ENCODE peak calls at places on chromosomes 3 and 15, in ten cellular contexts. One of them, this sample, is unnamed.

GRCh38 chr3:175340338-175341015 is 481.3 kb downstream of the NAALADL2 start:
- DNase-seq in neural crest cell: no peak
- DNase-seq in A549: no peak
- DNase-seq in cardiac muscle cell: no peak
- DNase-seq in AG04450: no peak
- DNase-seq in fibroblast of lung: no peak
- DNase-seq in HFFc6: no peak
- DNase-seq in hepatocyte: no peak
- DNase-seq in tibial nerve: no peak
- DNase-seq in upper lobe of right lung: no peak
- DNase-seq in this sample: no peak

GRCh38 chr15:83210619-83211018 is 3.0 kb upstream of the HDGFL3 start:
- DNase-seq in neural crest cell: no peak
- DNase-seq in A549: no peak
- DNase-seq in cardiac muscle cell: peak; percentile 17
- DNase-seq in AG04450: no peak
- DNase-seq in fibroblast of lung: no peak
- DNase-seq in HFFc6: no peak
- DNase-seq in hepatocyte: peak; percentile 33
- DNase-seq in tibial nerve: no peak
- DNase-seq in upper lobe of right lung: no peak
- DNase-seq in this sample: no peak

GRCh38 chr3:118991775-118992174 is 42.9 kb downstream of the IGSF11 start:
- DNase-seq in neural crest cell: peak; percentile 5
- DNase-seq in A549: no peak
- DNase-seq in cardiac muscle cell: no peak
- DNase-seq in AG04450: no peak
- DNase-seq in fibroblast of lung: no peak
- DNase-seq in HFFc6: no peak
- DNase-seq in hepatocyte: no peak
- DNase-seq in tibial nerve: no peak
- DNase-seq in upper lobe of right lung: no peak
- DNase-seq in this sample: no peak

GRCh38 chr3:182902236-182902635 is 78.1 kb downstream of the DCUN1D1 start:
- DNase-seq in neural crest cell: no peak
- DNase-seq in A549: no peak
- DNase-seq in cardiac muscle cell: no peak
- DNase-seq in AG04450: no peak
- DNase-seq in fibroblast of lung: no peak
- DNase-seq in HFFc6: no peak
- DNase-seq in hepatocyte: no peak
- DNase-seq in tibial nerve: no peak
- DNase-seq in upper lobe of right lung: no peak
- DNase-seq in this sample: no peak

GRCh38 chr3:104523136-104523535 is 843.6 kb upstream of the ALCAM start:
- DNase-seq in neural crest cell: no peak
- DNase-seq in A549: no peak
- DNase-seq in cardiac muscle cell: no peak
- DNase-seq in AG04450: no peak
- DNase-seq in fibroblast of lung: no peak
- DNase-seq in HFFc6: no peak
- DNase-seq in hepatocyte: no peak
- DNase-seq in tibial nerve: no peak
- DNase-seq in upper lobe of right lung: no peak
- DNase-seq in this sample: no peak

GRCh38 chr15:70023064-70023768 is 74.5 kb downstream of the TLE3 start:
- DNase-seq in neural crest cell: no peak
- DNase-seq in A549: no peak
- DNase-seq in cardiac muscle cell: peak; percentile 84
- DNase-seq in AG04450: peak; percentile 20
- DNase-seq in fibroblast of lung: peak; percentile 54
- DNase-seq in HFFc6: peak; percentile 92
- DNase-seq in hepatocyte: peak; percentile 22
- DNase-seq in tibial nerve: no peak
- DNase-seq in upper lobe of right lung: no peak
- DNase-seq in this sample: no peak

GRCh38 chr3:163561151-163561550 is 1517.1 kb downstream of the SI start:
- DNase-seq in neural crest cell: no peak
- DNase-seq in A549: no peak
- DNase-seq in cardiac muscle cell: no peak
- DNase-seq in AG04450: no peak
- DNase-seq in fibroblast of lung: no peak
- DNase-seq in HFFc6: no peak
- DNase-seq in hepatocyte: no peak
- DNase-seq in tibial nerve: no peak
- DNase-seq in upper lobe of right lung: no peak
- DNase-seq in this sample: no peak

GRCh38 chr3:3074551-3075257 is 35.5 kb downstream of the IL5RA start:
- DNase-seq in neural crest cell: no peak
- DNase-seq in A549: no peak
- DNase-seq in cardiac muscle cell: no peak
- DNase-seq in AG04450: no peak
- DNase-seq in fibroblast of lung: no peak
- DNase-seq in HFFc6: no peak
- DNase-seq in hepatocyte: no peak
- DNase-seq in tibial nerve: no peak
- DNase-seq in upper lobe of right lung: no peak
- DNase-seq in this sample: no peak

GRCh38 chr3:139629033-139629432 is 48.7 kb downstream of the NMNAT3 start:
- DNase-seq in neural crest cell: no peak
- DNase-seq in A549: peak; percentile 28
- DNase-seq in cardiac muscle cell: peak; percentile 4
- DNase-seq in AG04450: no peak
- DNase-seq in fibroblast of lung: peak; percentile 3
- DNase-seq in HFFc6: no peak
- DNase-seq in hepatocyte: no peak
- DNase-seq in tibial nerve: no peak
- DNase-seq in upper lobe of right lung: no peak
- DNase-seq in this sample: no peak

GRCh38 chr3:139309880-139310279 is 33.9 kb upstream of the MRPS22 start:
- DNase-seq in neural crest cell: no peak
- DNase-seq in A549: no peak
- DNase-seq in cardiac muscle cell: peak; percentile 49
- DNase-seq in AG04450: no peak
- DNase-seq in fibroblast of lung: peak; percentile 31
- DNase-seq in HFFc6: peak; percentile 74
- DNase-seq in hepatocyte: no peak
- DNase-seq in tibial nerve: no peak
- DNase-seq in upper lobe of right lung: no peak
- DNase-seq in this sample: no peak

DNA sequence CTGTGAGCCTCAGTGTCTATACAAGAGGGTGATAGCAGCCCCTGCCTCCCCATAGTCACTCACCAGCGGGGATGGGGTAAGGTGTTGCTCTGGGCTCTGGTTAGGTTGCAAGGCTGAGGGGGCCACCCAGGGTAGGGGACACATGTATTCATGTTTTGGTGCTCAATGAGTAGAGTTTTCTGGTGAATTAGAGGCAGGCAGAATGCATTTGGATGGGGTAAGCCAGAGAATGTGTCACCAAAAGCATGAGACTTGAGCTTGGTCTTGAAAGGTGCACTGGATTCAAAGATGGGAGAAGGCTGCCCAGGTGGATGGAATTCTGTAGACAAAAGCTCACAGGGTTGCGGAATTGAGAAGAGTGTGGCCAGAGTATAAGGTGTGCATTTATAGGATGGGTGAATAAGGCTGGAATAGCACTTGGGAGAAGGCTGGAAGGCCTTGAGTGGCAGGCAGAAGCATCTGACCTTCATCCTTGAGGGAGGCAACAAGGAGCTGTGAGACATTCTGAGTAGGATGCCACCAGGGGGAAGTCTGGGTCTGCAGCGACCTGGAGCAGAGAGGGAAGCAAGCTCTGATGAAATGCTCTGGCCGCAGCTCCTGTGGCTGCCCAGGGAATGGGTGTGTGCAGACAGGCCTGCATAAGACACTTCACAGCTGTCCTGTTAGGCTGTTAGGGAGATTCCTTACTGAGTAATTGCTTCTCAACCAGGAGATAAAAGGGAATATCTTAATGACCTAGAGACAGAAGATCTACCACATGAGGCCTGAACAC is 149.6 kb downstream of the CHDH start:
- DNase-seq in neural crest cell: no peak
- DNase-seq in A549: no peak
- DNase-seq in cardiac muscle cell: peak; percentile 43
- DNase-seq in AG04450: no peak
- DNase-seq in fibroblast of lung: peak; percentile 4
- DNase-seq in HFFc6: no peak
- DNase-seq in hepatocyte: peak; percentile 22
- DNase-seq in tibial nerve: no peak
- DNase-seq in upper lobe of right lung: no peak
- DNase-seq in this sample: no peak
- TF ChIP-seq CTCF in neural crest cell: no peak
- TF ChIP-seq CTCF in A549: no peak
- TF ChIP-seq CTCF in cardiac muscle cell: no peak
- TF ChIP-seq CTCF in AG04450: no peak
- TF ChIP-seq CTCF in fibroblast of lung: no peak
- TF ChIP-seq CTCF in HFFc6: no peak
- TF ChIP-seq CTCF in hepatocyte: no peak
- TF ChIP-seq CTCF in tibial nerve: no peak
- TF ChIP-seq CTCF in upper lobe of right lung: peak; percentile 20
- TF ChIP-seq CTCF in this sample: no peak

DNA sequence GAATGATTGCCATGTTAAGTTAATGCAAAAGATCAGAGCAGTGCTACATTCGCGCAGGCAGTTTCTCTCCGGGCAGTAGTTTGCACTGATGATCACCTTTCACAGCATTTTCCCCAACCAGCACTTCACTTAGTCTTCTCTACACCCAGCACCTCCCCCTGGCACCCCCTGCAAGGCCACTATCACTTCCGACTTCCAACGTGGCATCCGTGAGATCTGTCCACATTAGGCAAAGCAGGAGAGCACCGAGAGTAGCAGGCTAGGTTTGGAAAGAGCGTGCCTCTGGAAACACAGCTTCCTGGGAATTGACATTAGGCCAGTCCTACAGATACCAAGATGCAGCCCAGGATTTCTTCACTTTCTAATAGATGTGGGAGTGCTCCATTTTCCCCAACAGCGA is 180.2 kb upstream of the CDIN1 start:
- DNase-seq in neural crest cell: no peak
- DNase-seq in A549: no peak
- DNase-seq in cardiac muscle cell: no peak
- DNase-seq in AG04450: no peak
- DNase-seq in fibroblast of lung: no peak
- DNase-seq in HFFc6: no peak
- DNase-seq in hepatocyte: no peak
- DNase-seq in tibial nerve: no peak
- DNase-seq in upper lobe of right lung: no peak
- DNase-seq in this sample: no peak
- TF ChIP-seq CTCF in neural crest cell: no peak
- TF ChIP-seq CTCF in A549: no peak
- TF ChIP-seq CTCF in cardiac muscle cell: no peak
- TF ChIP-seq CTCF in AG04450: no peak
- TF ChIP-seq CTCF in fibroblast of lung: no peak
- TF ChIP-seq CTCF in HFFc6: no peak
- TF ChIP-seq CTCF in hepatocyte: no peak
- TF ChIP-seq CTCF in tibial nerve: no peak
- TF ChIP-seq CTCF in upper lobe of right lung: no peak
- TF ChIP-seq CTCF in this sample: no peak

DNA sequence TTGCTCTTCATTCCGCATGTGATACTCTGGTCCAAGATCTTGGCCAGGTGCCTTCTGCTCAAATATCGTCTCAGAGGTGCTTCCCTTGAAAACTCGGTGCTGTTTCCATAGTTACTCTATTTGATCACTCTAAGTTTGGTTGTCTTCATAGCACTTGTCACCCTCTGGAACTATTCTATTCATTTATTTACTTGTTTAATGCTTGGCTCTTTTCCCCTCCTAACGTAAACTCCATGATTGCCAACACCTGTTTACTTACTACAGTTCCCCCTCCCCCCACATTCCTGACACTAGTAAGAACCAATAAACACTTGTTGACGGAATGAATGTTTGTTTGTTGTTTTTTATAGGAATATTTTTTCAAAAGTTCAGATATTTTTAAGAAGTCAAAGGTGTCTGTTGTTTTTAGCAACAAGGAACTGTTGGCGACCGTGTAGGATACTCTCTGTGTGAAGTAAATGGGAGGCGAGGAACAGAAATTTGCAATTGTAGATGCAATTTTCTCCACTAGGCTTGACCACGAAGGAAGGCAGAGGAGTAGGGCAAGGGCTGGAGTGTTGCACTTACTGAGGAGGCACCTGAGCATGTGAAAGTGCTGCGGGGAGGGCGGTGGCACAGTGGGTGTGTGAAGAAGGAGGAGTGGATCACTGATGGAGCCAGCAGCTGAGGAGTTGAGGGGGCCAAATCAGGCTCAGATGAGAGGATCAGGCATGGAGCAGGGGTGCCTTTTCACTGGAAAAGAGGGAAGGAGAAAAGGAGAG is 48.4 kb downstream of the MOBP start:
- DNase-seq in neural crest cell: no peak
- DNase-seq in A549: no peak
- DNase-seq in cardiac muscle cell: no peak
- DNase-seq in AG04450: no peak
- DNase-seq in fibroblast of lung: no peak
- DNase-seq in HFFc6: no peak
- DNase-seq in hepatocyte: no peak
- DNase-seq in tibial nerve: no peak
- DNase-seq in upper lobe of right lung: no peak
- DNase-seq in this sample: no peak
- TF ChIP-seq CTCF in neural crest cell: no peak
- TF ChIP-seq CTCF in A549: no peak
- TF ChIP-seq CTCF in cardiac muscle cell: no peak
- TF ChIP-seq CTCF in AG04450: no peak
- TF ChIP-seq CTCF in fibroblast of lung: no peak
- TF ChIP-seq CTCF in HFFc6: no peak
- TF ChIP-seq CTCF in hepatocyte: no peak
- TF ChIP-seq CTCF in tibial nerve: no peak
- TF ChIP-seq CTCF in upper lobe of right lung: no peak
- TF ChIP-seq CTCF in this sample: no peak

DNA sequence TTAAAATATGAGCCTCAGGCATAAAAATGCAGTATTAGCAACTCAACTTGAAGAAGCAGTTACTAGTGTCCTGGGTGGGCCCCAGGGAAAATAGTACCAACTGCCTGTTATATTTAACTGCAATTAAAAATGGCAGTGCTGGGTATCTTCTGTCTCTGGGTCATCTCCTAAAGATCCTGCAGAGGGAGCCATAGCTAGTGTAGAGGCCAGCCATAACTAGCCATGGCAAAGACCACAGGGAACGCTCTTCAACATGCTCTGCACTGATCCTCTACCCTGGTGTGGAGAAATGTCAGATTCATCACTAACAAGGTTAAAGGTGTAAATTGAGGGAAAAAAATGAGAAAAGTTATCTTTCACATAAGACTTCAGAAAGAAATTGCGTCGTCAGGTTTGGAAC is 181.3 kb downstream of the SNRPN start:
- DNase-seq in neural crest cell: no peak
- DNase-seq in A549: no peak
- DNase-seq in cardiac muscle cell: peak; percentile 11
- DNase-seq in AG04450: no peak
- DNase-seq in fibroblast of lung: peak; percentile 28
- DNase-seq in HFFc6: no peak
- DNase-seq in hepatocyte: no peak
- DNase-seq in tibial nerve: no peak
- DNase-seq in upper lobe of right lung: no peak
- DNase-seq in this sample: no peak
- TF ChIP-seq CTCF in neural crest cell: peak; percentile 48
- TF ChIP-seq CTCF in A549: no peak
- TF ChIP-seq CTCF in cardiac muscle cell: peak; percentile 18
- TF ChIP-seq CTCF in AG04450: peak; percentile 41
- TF ChIP-seq CTCF in fibroblast of lung: peak; percentile 40
- TF ChIP-seq CTCF in HFFc6: peak; percentile 60
- TF ChIP-seq CTCF in hepatocyte: peak; percentile 10
- TF ChIP-seq CTCF in tibial nerve: no peak
- TF ChIP-seq CTCF in upper lobe of right lung: peak; percentile 20
- TF ChIP-seq CTCF in this sample: peak; percentile 31

This sample was measured in progenitor cell of endocrine pancreas.